ENCODE peak calls at places on chromosomes 12 and 14, in six cellular contexts. S is H1, E is astrocyte, G is neural progenitor cell, H is HCT116, F is fibroblast of lung. K is an unnamed sample.

GRCh38 chr12:124713436-124714082 is 146.1 kb upstream of the NCOR2 start:
- DNase-seq in S (no peak), E (peak), G (peak), H (no peak), F (peak), K (no peak)

GRCh38 chr14:50099335-50099734 is 17.0 kb downstream of the VCPKMT start:
- DNase-seq in S (no peak), E (peak), G (no peak), H (peak), F (no peak), K (no peak)

GRCh38 chr12:67650528-67651379 is 2.2 kb downstream of the DYRK2 start:
- DNase-seq in S (no peak), E (no peak), G (no peak), H (no peak), F (no peak), K (no peak)

GRCh38 chr12:58393152-58393551 is 451.8 kb downstream of the ATP23 start:
- DNase-seq in S (no peak), E (peak), G (no peak), H (no peak), F (no peak), K (no peak)

GRCh38 chr14:77133718-77134338 is 7.8 kb downstream of the ZDHHC22 start:
- DNase-seq in S (peak), E (peak), G (peak), H (no peak), F (peak), K (no peak)

GRCh38 chr14:68047910-68048309 is 228.3 kb downstream of the RAD51B start:
- DNase-seq in S (no peak), E (peak), G (no peak), H (no peak), F (peak), K (no peak)

GRCh38 chr14:100898935-100899840 is 4.3 kb downstream of the RTL1 start:
- DNase-seq in S (no peak), E (no peak), G (peak), H (no peak), F (no peak), K (no peak)

GRCh38 chr12:51863921-51864700 is 15.6 kb upstream of the FIGNL2 start:
- DNase-seq in S (no peak), E (peak), G (peak), H (no peak), F (no peak), K (no peak)

GRCh38 chr12:93829073-93829472 is 151.9 kb downstream of the CRADD start:
- DNase-seq in S (no peak), E (no peak), G (peak), H (no peak), F (no peak), K (no peak)

GRCh38 chr12:54588892-54589291 is 433 bp upstream of the PPP1R1A start:
- DNase-seq in S (no peak), E (no peak), G (no peak), H (no peak), F (no peak), K (no peak)

GRCh38 chr12:54587315-54587821 is 1.1 kb downstream of the PPP1R1A start:
- DNase-seq in S (no peak), E (no peak), G (no peak), H (no peak), F (no peak), K (no peak)

GRCh38 chr12:54586620-54587019 is 1.8 kb downstream of the PPP1R1A start:
- DNase-seq in S (no peak), E (no peak), G (no peak), H (no peak), F (no peak), K (no peak)

GRCh38 chr12:54589964-54590363 is 1.5 kb upstream of the PPP1R1A start:
- DNase-seq in S (no peak), E (no peak), G (no peak), H (no peak), F (no peak), K (no peak)

GRCh38 chr12:54588110-54588831 is at the start of gene PPP1R1A:
- DNase-seq in S (no peak), E (no peak), G (peak), H (no peak), F (no peak), K (no peak)
- TF ChIP-seq EZH2 in S (no peak), E (peak), G (peak), H (no peak), F (no peak), K (peak)

GRCh38 chr14:64293976-64294671 is at the start of gene ESR2:
- DNase-seq in S (peak), E (peak), G (peak), H (no peak), F (peak), K (no peak)
- H3K9ac ChIP-seq in S (no peak), E (peak), G (no peak), H (no peak), F (no peak), K (peak)

GRCh38 chr14:45287609-45288008 is 34.6 kb upstream of the MIS18BP1 start:
- DNase-seq in S (no peak), E (no peak), G (no peak), H (no peak), F (no peak), K (no peak)

GRCh38 chr14:45290547-45290946 is 37.5 kb upstream of the MIS18BP1 start:
- DNase-seq in S (no peak), E (no peak), G (no peak), H (no peak), F (no peak), K (no peak)

GRCh38 chr14:45284802-45285201 is 31.8 kb upstream of the MIS18BP1 start:
- DNase-seq in S (no peak), E (no peak), G (no peak), H (peak), F (no peak), K (no peak)
- TF ChIP-seq CTCF in S (no peak), E (no peak), G (peak), H (peak), F (no peak), K (peak)

GRCh38 chr14:64541971-64542838 is 1.7 kb downstream of the HSPA2 start:
- DNase-seq in S (no peak), E (no peak), G (no peak), H (no peak), F (no peak), K (no peak)
- TF ChIP-seq EZH2 in S (no peak), E (peak), G (no peak), H (no peak), F (peak), K (peak)

GRCh38 chr12:116171549-116171948 is 105.9 kb downstream of the MED13L start:
- DNase-seq in S (no peak), E (peak), G (no peak), H (no peak), F (no peak), K (no peak)
- H3K9ac ChIP-seq in S (no peak), E (no peak), G (no peak), H (no peak), F (no peak), K (no peak)

GRCh38 chr12:6689000-6689882 is at the start of gene ZNF384:
- DNase-seq in S (peak), E (peak), G (peak), H (peak), F (peak), K (peak)
- TF ChIP-seq CTCF in S (no peak), E (peak), G (no peak), H (no peak), F (peak), K (no peak)

K was measured in keratinocyte.